ENCODE peak calls at places on chromosomes 6 and 20, in four cellular contexts. M is left ventricle myocardium superior, D is LHCN-M2, U is cerebellar nuclear complex. K is an unnamed sample.

GRCh38 chr6:62150048-62150663 is 135.9 kb downstream of the KHDRBS2 start:
- DNase-seq in M (no peak), D (peak), U (no peak), K (no peak)

GRCh38 chr6:1535295-1535694 is 74.4 kb upstream of the FOXC1 start:
- DNase-seq in D (no peak), U (no peak), M (no peak), K (no peak)

GRCh38 chr6:14475306-14475705 is 357.7 kb downstream of the CD83 start:
- DNase-seq in D (no peak), M (no peak), U (no peak), K (no peak)

GRCh38 chr20:25750765-25751696 is 54.4 kb upstream of the ZNF337 start:
- DNase-seq in U (no peak), M (peak), D (no peak), K (peak)

GRCh38 chr20:60810561-60810960 is 441.5 kb upstream of the CDH4 start:
- DNase-seq in M (no peak), D (no peak), U (no peak), K (no peak)

GRCh38 chr6:45590751-45591184 is 213.0 kb upstream of the SUPT3H start:
- DNase-seq in M (no peak), U (no peak), D (no peak), K (no peak)

GRCh38 chr6:15776458-15776980 is 113.7 kb upstream of the DTNBP1 start:
- DNase-seq in M (no peak), D (no peak), U (no peak), K (no peak)

GRCh38 chr6:75486850-75487568 is 6.6 kb downstream of the FILIP1 start:
- DNase-seq in D (no peak), U (no peak), M (no peak), K (no peak)

GRCh38 chr6:136647363-136647763 is 97.1 kb upstream of the MAP7 start:
- DNase-seq in D (peak), U (no peak), M (no peak), K (no peak)

GRCh38 chr6:225121-225721 is 67.1 kb upstream of the DUSP22 start:
- DNase-seq in D (no peak), M (no peak), U (no peak), K (no peak)

GRCh38 chr20:17786221-17786718 is 86.5 kb downstream of the BANF2 start:
- DNase-seq in D (peak), M (peak), U (no peak), K (no peak)

GRCh38 chr20:16491277-16491912 is 81.9 kb downstream of the KIF16B start:
- DNase-seq in D (no peak), M (no peak), U (no peak), K (no peak)

GRCh38 chr6:140602843-140603242 is 1228.4 kb upstream of the CITED2 start:
- DNase-seq in M (no peak), D (no peak), U (no peak), K (no peak)

K was measured in GM12892.